ENCODE peak calls at places on chromosomes 13 and 19, in nine cellular contexts. One of them, this sample, is unnamed.

GRCh38 chr19:23774156-23774971 is 15.7 kb upstream of the ZNF681 start:
- DNase-seq in fibroblast of the aortic adventitia: no peak
- DNase-seq in OCI-LY7: no peak
- DNase-seq in HuH-7.5: no peak
- DNase-seq in transverse colon: no peak
- DNase-seq in endothelial cell: no peak
- DNase-seq in HS-27A: no peak
- DNase-seq in CD4-positive, alpha-beta memory T cell: no peak
- DNase-seq in nephron progenitor cell: no peak
- DNase-seq in this sample: no peak

GRCh38 chr19:18883530-18884304 is 12.2 kb downstream of the CERS1 start:
- DNase-seq in OCI-LY7: no peak
- DNase-seq in HuH-7.5: no peak
- DNase-seq in nephron progenitor cell: no peak
- DNase-seq in CD4-positive, alpha-beta memory T cell: no peak
- DNase-seq in endothelial cell: no peak
- DNase-seq in fibroblast of the aortic adventitia: no peak
- DNase-seq in transverse colon: peak; percentile 62
- DNase-seq in HS-27A: no peak
- DNase-seq in this sample: no peak

GRCh38 chr13:40109324-40109958 is 454.0 kb downstream of the COG6 start:
- DNase-seq in HS-27A: no peak
- DNase-seq in CD4-positive, alpha-beta memory T cell: no peak
- DNase-seq in OCI-LY7: no peak
- DNase-seq in fibroblast of the aortic adventitia: peak; percentile 97
- DNase-seq in endothelial cell: no peak
- DNase-seq in nephron progenitor cell: no peak
- DNase-seq in transverse colon: no peak
- DNase-seq in HuH-7.5: no peak
- DNase-seq in this sample: peak; percentile 63

GRCh38 chr13:51717786-51718398 is 86.1 kb downstream of the DHRS12 start:
- DNase-seq in fibroblast of the aortic adventitia: peak; percentile 43
- DNase-seq in endothelial cell: no peak
- DNase-seq in HS-27A: no peak
- DNase-seq in HuH-7.5: no peak
- DNase-seq in nephron progenitor cell: no peak
- DNase-seq in transverse colon: no peak
- DNase-seq in OCI-LY7: no peak
- DNase-seq in CD4-positive, alpha-beta memory T cell: no peak
- DNase-seq in this sample: no peak

GRCh38 chr13:47033216-47033615 is 136.4 kb upstream of the HTR2A start:
- DNase-seq in HuH-7.5: no peak
- DNase-seq in CD4-positive, alpha-beta memory T cell: no peak
- DNase-seq in transverse colon: no peak
- DNase-seq in fibroblast of the aortic adventitia: peak; percentile 67
- DNase-seq in nephron progenitor cell: no peak
- DNase-seq in endothelial cell: no peak
- DNase-seq in HS-27A: no peak
- DNase-seq in OCI-LY7: no peak
- DNase-seq in this sample: no peak

GRCh38 chr13:29125145-29125933 is 305.2 kb downstream of the MTUS2 start:
- DNase-seq in HuH-7.5: no peak
- DNase-seq in endothelial cell: no peak
- DNase-seq in OCI-LY7: no peak
- DNase-seq in nephron progenitor cell: no peak
- DNase-seq in transverse colon: no peak
- DNase-seq in CD4-positive, alpha-beta memory T cell: peak; percentile 43
- DNase-seq in HS-27A: no peak
- DNase-seq in fibroblast of the aortic adventitia: no peak
- DNase-seq in this sample: no peak

GRCh38 chr19:2015611-2015950 is at the start of gene BTBD2:
- DNase-seq in transverse colon: peak; percentile 70
- DNase-seq in OCI-LY7: peak; percentile 73
- DNase-seq in HuH-7.5: no peak
- DNase-seq in fibroblast of the aortic adventitia: peak; percentile 93
- DNase-seq in nephron progenitor cell: no peak
- DNase-seq in endothelial cell: no peak
- DNase-seq in HS-27A: no peak
- DNase-seq in CD4-positive, alpha-beta memory T cell: peak; percentile 29
- DNase-seq in this sample: peak; percentile 85

GRCh38 chr13:26132756-26133155 is 80.9 kb upstream of the SHISA2 start:
- DNase-seq in HS-27A: no peak
- DNase-seq in fibroblast of the aortic adventitia: peak; percentile 29
- DNase-seq in CD4-positive, alpha-beta memory T cell: no peak
- DNase-seq in nephron progenitor cell: no peak
- DNase-seq in OCI-LY7: no peak
- DNase-seq in transverse colon: no peak
- DNase-seq in endothelial cell: no peak
- DNase-seq in HuH-7.5: no peak
- DNase-seq in this sample: no peak

GRCh38 chr19:29098863-29099481 is 114.0 kb downstream of the UQCRFS1 start:
- DNase-seq in nephron progenitor cell: no peak
- DNase-seq in HS-27A: peak; percentile 58
- DNase-seq in HuH-7.5: no peak
- DNase-seq in transverse colon: peak; percentile 23
- DNase-seq in CD4-positive, alpha-beta memory T cell: no peak
- DNase-seq in OCI-LY7: no peak
- DNase-seq in endothelial cell: no peak
- DNase-seq in fibroblast of the aortic adventitia: peak; percentile 97
- DNase-seq in this sample: peak; percentile 69

GRCh38 chr19:13036366-13036976 is 41.2 kb downstream of the NFIX start:
- DNase-seq in nephron progenitor cell: no peak
- DNase-seq in HS-27A: no peak
- DNase-seq in endothelial cell: no peak
- DNase-seq in CD4-positive, alpha-beta memory T cell: no peak
- DNase-seq in HuH-7.5: no peak
- DNase-seq in fibroblast of the aortic adventitia: peak; percentile 89
- DNase-seq in transverse colon: peak; percentile 81
- DNase-seq in OCI-LY7: no peak
- DNase-seq in this sample: peak; percentile 42

GRCh38 chr19:1487576-1488281 is 2.4 kb downstream of the PCSK4 start:
- DNase-seq in OCI-LY7: no peak
- DNase-seq in nephron progenitor cell: no peak
- DNase-seq in CD4-positive, alpha-beta memory T cell: no peak
- DNase-seq in HuH-7.5: no peak
- DNase-seq in fibroblast of the aortic adventitia: no peak
- DNase-seq in endothelial cell: no peak
- DNase-seq in HS-27A: no peak
- DNase-seq in transverse colon: no peak
- DNase-seq in this sample: no peak

GRCh38 chr19:7435602-7436001 is 53.2 kb downstream of the PEX11G start:
- DNase-seq in nephron progenitor cell: no peak
- DNase-seq in OCI-LY7: no peak
- DNase-seq in transverse colon: no peak
- DNase-seq in CD4-positive, alpha-beta memory T cell: no peak
- DNase-seq in HuH-7.5: no peak
- DNase-seq in endothelial cell: no peak
- DNase-seq in HS-27A: no peak
- DNase-seq in fibroblast of the aortic adventitia: no peak
- DNase-seq in this sample: no peak